ENCODE peak calls at places on chromosomes 6 and 20, in five cellular contexts. I is esophagus squamous epithelium, D is coronary artery, Z is colonic mucosa, S is WTC11. K is an unnamed sample.

GRCh38 chr6:113182370-113183141 is 674.6 kb upstream of the MARCKS start:
- DNase-seq in Z (no peak), D (no peak), I (no peak), S (no peak), K (no peak)

GRCh38 chr20:49381558-49382493 is 100.6 kb downstream of the KCNB1 start:
- DNase-seq in S (no peak), D (peak), I (no peak), Z (peak), K (no peak)

GRCh38 chr6:79984261-79984660 is 20.2 kb upstream of the TTK start:
- DNase-seq in I (no peak), S (no peak), D (no peak), Z (no peak), K (no peak)

GRCh38 chr6:41874741-41875140 is 20.4 kb downstream of the USP49 start:
- DNase-seq in Z (no peak), S (no peak), I (no peak), D (no peak), K (no peak)

GRCh38 chr6:119312441-119312840 is 37.1 kb downstream of the MAN1A1 start:
- DNase-seq in I (no peak), Z (no peak), D (no peak), S (no peak), K (no peak)

GRCh38 chr20:63163171-63163570 is 52.8 kb downstream of the YTHDF1 start:
- DNase-seq in D (no peak), I (no peak), S (no peak), Z (no peak), K (no peak)

GRCh38 chr6:135088818-135089809 is 34.5 kb upstream of the HBS1L start:
- DNase-seq in Z (no peak), D (no peak), S (no peak), I (no peak), K (peak)

GRCh38 chr6:28134015-28134414 is 7.7 kb upstream of the ZKSCAN8 start:
- DNase-seq in Z (peak), I (no peak), S (no peak), D (no peak), K (no peak)

GRCh38 chr6:79833264-79833663 is 114.1 kb downstream of the ELOVL4 start:
- DNase-seq in S (no peak), D (no peak), Z (no peak), I (no peak), K (no peak)

GRCh38 chr6:42769051-42769450 is 12.8 kb upstream of the BICRAL start:
- DNase-seq in Z (no peak), S (no peak), D (no peak), I (no peak), K (no peak)

GRCh38 chr6:159727717-159728440 is 573 bp downstream of the WTAP start:
- DNase-seq in D (no peak), Z (no peak), I (no peak), S (no peak), K (peak)

GRCh38 chr6:159214281-159214680 is 45.1 kb downstream of the FNDC1 start:
- DNase-seq in I (no peak), Z (no peak), S (no peak), D (no peak), K (no peak)

GRCh38 chr6:31760790-31761189 is 1.7 kb upstream of the SAPCD1 start:
- DNase-seq in Z (no peak), I (no peak), D (no peak), S (no peak), K (no peak)

GRCh38 chr20:62736026-62736406 is 27.4 kb downstream of the NTSR1 start:
- DNase-seq in I (no peak), Z (no peak), S (no peak), D (no peak), K (no peak)

GRCh38 chr6:26031151-26031594 is 56.1 kb upstream of the HFE start:
- DNase-seq in Z (no peak), I (no peak), D (no peak), S (no peak), K (no peak)

GRCh38 chr6:111715321-111715720 is 109.6 kb upstream of the TRAF3IP2 start:
- DNase-seq in I (no peak), S (no peak), D (no peak), Z (no peak), K (no peak)

GRCh38 chr6:6619415-6619814 is 30.9 kb downstream of the LY86 start:
- DNase-seq in D (no peak), I (no peak), S (no peak), Z (no peak), K (no peak)

GRCh38 chr6:116465246-116465645 is 4.1 kb downstream of the CALHM6 start:
- DNase-seq in D (no peak), I (no peak), S (no peak), Z (no peak), K (peak)

GRCh38 chr6:44697333-44697732 is 309.8 kb downstream of the CDC5L start:
- DNase-seq in Z (no peak), S (peak), D (peak), I (no peak), K (no peak)

GRCh38 chr6:38676236-38676973 is 26.5 kb downstream of the GLO1 start:
- DNase-seq in I (no peak), S (no peak), D (no peak), Z (no peak), K (no peak)

GRCh38 chr6:4731996-4732395 is 44.2 kb upstream of the CDYL start:
- DNase-seq in S (no peak), Z (no peak), I (no peak), D (no peak), K (no peak)

DNA sequence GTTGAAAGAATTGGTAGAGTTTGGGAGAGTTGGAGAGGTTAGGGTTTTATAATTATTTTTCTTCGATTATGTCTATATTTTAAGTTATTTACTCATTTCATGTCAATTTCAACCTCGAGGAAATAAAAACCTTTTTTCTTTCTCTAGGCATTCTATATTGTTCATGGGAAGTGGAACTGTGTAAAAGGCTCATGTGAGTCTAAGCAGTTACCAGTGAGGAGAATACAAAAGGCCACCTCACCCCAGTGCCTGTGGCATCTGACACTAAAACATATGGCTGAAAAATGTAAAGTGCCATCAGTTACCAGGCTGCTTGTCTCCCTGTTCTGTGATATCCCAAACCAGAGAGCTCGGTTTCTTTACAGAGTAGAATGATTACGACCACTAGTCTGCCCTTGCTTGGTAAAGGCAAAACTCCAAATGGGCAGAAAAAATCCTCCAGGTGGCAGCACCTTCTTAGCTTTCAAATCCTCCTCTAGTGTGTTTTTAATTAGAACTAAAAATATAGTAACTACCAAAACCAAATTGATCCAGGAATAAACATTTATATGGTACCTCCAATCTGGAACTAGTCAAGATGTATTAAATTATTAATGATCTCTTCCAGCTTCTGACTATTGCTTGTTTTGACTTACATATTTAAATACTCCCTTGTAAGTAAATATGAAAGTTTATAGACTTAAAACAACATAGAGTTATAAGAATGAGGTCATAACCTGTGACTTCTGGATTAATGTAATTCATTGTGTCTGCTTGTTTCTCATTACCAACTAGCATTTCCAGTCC is 122.6 kb upstream of the MCHR2 start:
- DNase-seq in I (no peak), S (peak), Z (peak), D (no peak), K (no peak)
- TF ChIP-seq CTCF in I (peak), S (peak), Z (peak), D (peak), K (peak)

GRCh38 chr6:132714160-132714559 is 305 bp upstream of the VNN1 start:
- DNase-seq in Z (no peak), D (no peak), S (no peak), I (no peak), K (no peak)

GRCh38 chr6:132712366-132712765 is 1.5 kb downstream of the VNN1 start:
- DNase-seq in S (no peak), Z (no peak), D (no peak), I (no peak), K (no peak)

GRCh38 chr6:132713355-132714134 is at the start of gene VNN1:
- DNase-seq in D (no peak), S (no peak), I (no peak), Z (peak), K (peak)

GRCh38 chr6:132716238-132716637 is 2.4 kb upstream of the VNN1 start:
- DNase-seq in D (no peak), I (no peak), Z (no peak), S (no peak), K (no peak)

GRCh38 chr6:132715204-132715603 is 1.3 kb upstream of the VNN1 start:
- DNase-seq in S (peak), Z (peak), D (no peak), I (no peak), K (no peak)
- TF ChIP-seq CTCF in S (no peak), Z (peak), D (no peak), I (no peak), K (no peak)

GRCh38 chr6:64486952-64487351 is 851.4 kb downstream of the PHF3 start:
- DNase-seq in S (no peak), Z (no peak), I (no peak), D (no peak), K (no peak)
- TF ChIP-seq CTCF in S (no peak), Z (no peak), I (no peak), D (no peak), K (no peak)

DNA sequence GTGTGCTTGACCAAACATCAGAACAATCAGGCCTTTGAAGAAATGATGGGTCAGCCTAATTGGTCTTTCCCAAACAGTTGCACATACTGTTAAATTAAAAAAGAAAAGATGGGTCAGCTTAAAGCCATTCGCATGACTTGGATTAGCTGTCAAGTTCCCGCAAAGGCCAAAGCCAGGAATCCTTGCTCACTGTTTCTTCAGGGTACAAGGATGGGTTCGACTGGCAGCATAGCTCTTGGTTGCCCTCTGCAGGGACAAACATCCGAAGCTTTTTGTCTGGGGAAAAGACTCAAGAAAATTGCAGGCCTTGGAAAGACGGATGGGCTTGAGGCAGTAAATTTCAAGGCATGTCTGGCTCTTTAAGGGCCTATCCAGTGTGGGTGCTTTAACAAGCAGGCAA is 168.0 kb downstream of the HDGFL1 start:
- DNase-seq in D (no peak), I (no peak), S (peak), Z (peak), K (no peak)
- TF ChIP-seq CTCF in D (no peak), I (no peak), S (peak), Z (peak), K (no peak)

GRCh38 chr20:31945790-31946189 is 6.1 kb downstream of the PDRG1 start:
- DNase-seq in D (no peak), S (no peak), I (no peak), Z (no peak), K (no peak)
- TF ChIP-seq CTCF in D (no peak), S (no peak), I (no peak), Z (no peak), K (no peak)

DNA sequence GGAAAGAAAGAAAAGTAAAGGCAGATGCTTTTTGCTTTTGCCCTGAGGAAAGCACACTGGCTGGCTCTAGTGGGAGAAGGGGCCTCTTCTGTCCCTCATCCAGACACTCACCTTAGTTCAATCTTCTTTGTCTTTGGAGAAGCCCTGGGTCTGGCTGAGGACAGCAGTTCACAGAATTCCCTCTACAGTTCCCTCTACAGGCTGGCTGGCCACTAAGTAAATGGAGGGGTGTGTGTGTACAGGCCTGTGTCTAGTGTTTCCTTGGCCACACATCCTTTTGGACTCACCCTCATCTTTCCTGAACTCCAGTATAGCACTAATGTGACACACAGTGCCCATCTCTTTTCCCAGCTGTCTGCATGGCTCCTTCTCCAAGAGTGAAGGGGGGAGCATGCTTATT is 26.0 kb upstream of the CLVS2 start:
- DNase-seq in S (no peak), D (no peak), Z (no peak), I (no peak), K (no peak)
- TF ChIP-seq CTCF in S (no peak), D (no peak), Z (no peak), I (no peak), K (no peak)

GRCh38 chr6:169117663-169118062 is 136.0 kb downstream of the THBS2 start:
- DNase-seq in D (no peak), I (no peak), S (no peak), Z (no peak), K (no peak)

GRCh38 chr6:169119669-169120068 is 134.0 kb downstream of the THBS2 start:
- DNase-seq in I (no peak), D (no peak), Z (no peak), S (no peak), K (no peak)

GRCh38 chr6:169118346-169118830 is 135.3 kb downstream of the THBS2 start:
- DNase-seq in S (no peak), I (no peak), D (no peak), Z (no peak), K (no peak)

GRCh38 chr6:169115632-169116031 is 138.0 kb downstream of the THBS2 start:
- DNase-seq in Z (no peak), D (no peak), S (no peak), I (no peak), K (no peak)

DNA sequence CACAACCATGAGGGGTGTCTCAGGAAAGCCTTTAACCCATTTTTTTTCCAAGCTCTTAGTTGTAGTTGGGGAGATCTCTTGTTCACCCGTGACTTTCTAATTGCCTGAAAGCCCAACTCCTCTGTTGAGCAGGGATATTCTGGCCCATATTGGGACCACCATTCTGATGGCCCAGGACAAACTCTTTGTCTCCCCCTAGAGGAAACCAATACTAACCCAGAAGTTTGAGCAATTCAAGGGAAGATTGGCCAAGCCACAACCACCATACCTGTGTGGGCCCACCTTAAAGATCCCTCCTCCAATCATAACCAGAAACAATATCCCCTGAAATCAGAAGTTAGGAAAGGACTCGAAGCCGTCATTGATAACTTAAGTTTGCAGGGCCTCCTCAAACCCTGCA is 132.6 kb downstream of the THBS2 start:
- DNase-seq in S (no peak), Z (no peak), D (no peak), I (no peak), K (no peak)
- TF ChIP-seq CTCF in S (no peak), Z (no peak), D (no peak), I (no peak), K (no peak)

GRCh38 chr6:101077344-101077743 is 196.2 kb upstream of the ASCC3 start:
- DNase-seq in S (no peak), Z (no peak), D (no peak), I (no peak), K (no peak)
- TF ChIP-seq CTCF in S (no peak), Z (no peak), D (no peak), I (no peak), K (no peak)

DNA sequence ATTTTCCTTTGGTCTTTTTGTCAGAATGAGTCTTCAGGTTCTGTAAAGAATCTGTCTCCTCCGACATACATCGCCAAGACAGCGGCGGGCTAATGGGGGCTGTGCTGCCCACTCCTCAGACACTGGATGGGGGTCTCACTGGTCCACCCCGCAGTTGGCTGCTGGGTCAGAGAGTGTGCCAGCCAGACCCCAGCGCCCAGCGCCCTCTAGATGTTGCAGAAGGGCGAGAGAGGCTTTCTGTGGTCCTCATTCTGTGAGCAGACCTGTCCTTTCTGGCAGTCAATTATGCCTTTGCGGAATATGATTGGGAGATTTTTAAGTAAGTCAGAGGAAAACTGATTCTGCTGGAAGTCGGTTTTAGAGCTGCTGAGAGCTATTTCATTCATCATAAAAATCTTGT is 7.8 kb upstream of the CCR6 start:
- DNase-seq in I (no peak), S (peak), Z (no peak), D (no peak), K (no peak)
- TF ChIP-seq CTCF in I (no peak), S (no peak), Z (no peak), D (no peak), K (no peak)

DNA sequence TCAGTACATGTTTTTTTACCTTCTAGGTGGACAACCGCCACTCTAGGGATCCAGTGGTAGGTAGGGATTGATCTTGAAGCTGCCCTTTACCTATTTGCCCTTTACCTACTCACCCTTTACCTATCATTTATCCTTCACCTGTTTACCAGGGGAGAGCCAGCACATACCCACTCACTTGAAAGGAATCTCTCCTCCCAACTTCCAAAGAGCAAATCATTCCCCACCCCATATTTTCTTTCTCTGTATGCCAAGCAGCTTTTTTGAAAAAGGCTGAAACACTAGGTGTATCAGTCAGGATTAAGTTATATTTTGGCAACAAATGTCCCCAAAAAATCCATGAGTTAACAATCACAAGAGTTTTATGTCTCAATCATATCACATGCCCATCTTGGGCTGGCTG is 10.5 kb upstream of the EPM2A start:
- DNase-seq in Z (no peak), S (no peak), D (no peak), I (no peak), K (no peak)
- TF ChIP-seq CTCF in Z (no peak), S (no peak), D (no peak), I (no peak), K (no peak)